ENCODE peak calls at places on chromosomes 11 and 22, in four cellular contexts. G is left kidney, J is NCI-H1417, W is endodermal cell. B is an unnamed sample.

GRCh38 chr22:25900390-25900789 is 158.4 kb downstream of the MYO18B start:
- DNase-seq in G (no peak), J (no peak), W (no peak), B (no peak)

GRCh38 chr11:16403448-16403803 is 47.1 kb upstream of the SOX6 start:
- DNase-seq in G (no peak), J (no peak), W (no peak), B (no peak)

GRCh38 chr11:43504316-43504950 is 145.7 kb downstream of the TTC17 start:
- DNase-seq in G (peak; percentile 59), J (peak; percentile 21), W (peak; percentile 77), B (peak; percentile 23)

GRCh38 chr22:38982008-38982927 is at the start of gene APOBEC3B:
- DNase-seq in G (peak; percentile 88), J (no peak), W (peak; percentile 72), B (peak; percentile 94)

GRCh38 chr11:16779436-16779835 is 41.0 kb downstream of the C11orf58 start:
- DNase-seq in G (no peak), J (no peak), W (peak; percentile 82), B (peak; percentile 26)

GRCh38 chr22:22037740-22038139 is 55.2 kb upstream of the TOP3B start:
- DNase-seq in G (no peak), J (no peak), W (no peak), B (no peak)

GRCh38 chr11:31437742-31438435 is 68.2 kb downstream of the DNAJC24 start:
- DNase-seq in G (no peak), J (no peak), W (no peak), B (no peak)

GRCh38 chr11:102476812-102477211 is 24.2 kb upstream of the TMEM123 start:
- DNase-seq in G (peak; percentile 47), J (no peak), W (no peak), B (peak; percentile 82)

GRCh38 chr11:112352907-112353306 is 92.2 kb upstream of the PLET1 start:
- DNase-seq in G (no peak), J (no peak), W (peak; percentile 38), B (no peak)

GRCh38 chr11:77596626-77597025 is 6.9 kb downstream of the AQP11 start:
- DNase-seq in G (no peak), J (no peak), W (no peak), B (no peak)

GRCh38 chr11:70536051-70536877 is 137.9 kb downstream of the CTTN start:
- DNase-seq in G (no peak), J (no peak), W (no peak), B (no peak)

GRCh38 chr11:122140535-122140934 is 24.5 kb upstream of the BLID start:
- DNase-seq in G (no peak), J (no peak), W (no peak), B (no peak)

GRCh38 chr22:30712094-30712493 is 17.4 kb downstream of the OSBP2 start:
- DNase-seq in G (peak; percentile 32), J (no peak), W (no peak), B (no peak)

GRCh38 chr11:94658386-94658785 is 91.2 kb downstream of the PIWIL4 start:
- DNase-seq in G (no peak), J (no peak), W (peak; percentile 64), B (no peak)

GRCh38 chr11:27447288-27447914 is 25.2 kb downstream of the LGR4 start:
- DNase-seq in G (no peak), J (no peak), W (no peak), B (no peak)

GRCh38 chr22:43395296-43395695 is 16.5 kb upstream of the MPPED1 start:
- DNase-seq in G (no peak), J (no peak), W (no peak), B (no peak)

GRCh38 chr11:2303627-2304155 is 1.9 kb downstream of the TSPAN32 start:
- DNase-seq in G (peak; percentile 25), J (no peak), W (no peak), B (no peak)

GRCh38 chr22:30572840-30573593 is 1.4 kb downstream of the GAL3ST1 start:
- DNase-seq in G (peak; percentile 58), J (no peak), W (no peak), B (no peak)

GRCh38 chr11:111911563-111912401 is at the start of gene CRYAB:
- DNase-seq in G (peak; percentile 74), J (no peak), W (peak; percentile 65), B (no peak)

GRCh38 chr11:96014234-96014633 is 90.3 kb upstream of the MTMR2 start:
- DNase-seq in G (no peak), J (peak; percentile 22), W (no peak), B (no peak)

GRCh38 chr11:122101625-122102291 is 14.3 kb downstream of the BLID start:
- DNase-seq in G (peak; percentile 95), J (peak; percentile 20), W (peak; percentile 91), B (no peak)

GRCh38 chr11:100863080-100863581 is 176.0 kb downstream of the ARHGAP42 start:
- DNase-seq in G (peak; percentile 60), J (no peak), W (no peak), B (peak; percentile 51)

GRCh38 chr22:50672471-50673230 is at the start of gene SHANK3:
- DNase-seq in G (peak; percentile 33), J (no peak), W (peak; percentile 48), B (no peak)

GRCh38 chr11:15341587-15341986 is 226.9 kb downstream of the INSC start:
- DNase-seq in G (no peak), J (peak; percentile 20), W (peak; percentile 53), B (no peak)